ENCODE peak calls at places on chromosome 16, in six cellular contexts. K is fibroblast of the conjunctiva, X is stomach, J is left ventricle myocardium superior, C is RPMI7951, M is M059J. A is an unnamed sample.

GRCh38 chr16:25009822-25010221 is 5.3 kb downstream of the ARHGAP17 start:
- DNase-seq in K (no peak), X (no peak), J (peak), C (no peak), M (peak), A (peak)

GRCh38 chr16:15490123-15490711 is 55.8 kb downstream of the BMERB1 start:
- DNase-seq in K (no peak), X (no peak), J (no peak), C (no peak), M (no peak), A (no peak)

GRCh38 chr16:88331989-88332920 is 50.5 kb upstream of the ZNF469 start:
- DNase-seq in K (peak), X (peak), J (peak), C (peak), M (peak), A (no peak)

GRCh38 chr16:54987081-54987480 is 56.4 kb downstream of the IRX5 start:
- DNase-seq in K (no peak), X (no peak), J (no peak), C (no peak), M (no peak), A (no peak)

GRCh38 chr16:27568077-27568476 is 18.1 kb downstream of the KATNIP start:
- DNase-seq in K (no peak), X (no peak), J (no peak), C (no peak), M (no peak), A (no peak)

GRCh38 chr16:2526135-2526534 is 5.1 kb downstream of the CEMP1 start:
- DNase-seq in K (no peak), X (no peak), J (no peak), C (no peak), M (no peak), A (no peak)

GRCh38 chr16:79310734-79311133 is 289.8 kb downstream of the MAF start:
- DNase-seq in K (no peak), X (peak), J (no peak), C (no peak), M (no peak), A (no peak)

GRCh38 chr16:89026121-89026612 is 49.2 kb upstream of the CBFA2T3 start:
- DNase-seq in K (no peak), X (no peak), J (no peak), C (peak), M (peak), A (no peak)

GRCh38 chr16:78523212-78523995 is 423.9 kb downstream of the WWOX start:
- DNase-seq in K (no peak), X (no peak), J (no peak), C (no peak), M (no peak), A (no peak)

GRCh38 chr16:1089822-1090619 is 6.0 kb downstream of the C1QTNF8 start:
- DNase-seq in K (no peak), X (peak), J (peak), C (no peak), M (no peak), A (peak)

GRCh38 chr16:26735521-26735920 is 331.2 kb upstream of the C16orf82 start:
- DNase-seq in K (no peak), X (no peak), J (no peak), C (no peak), M (no peak), A (no peak)

GRCh38 chr16:75288596-75289120 is 37.2 kb upstream of the BCAR1 start:
- DNase-seq in K (no peak), X (no peak), J (peak), C (peak), M (no peak), A (no peak)

A was measured in left ventricle myocardium inferior.